ENCODE peak calls at places on chromosomes 4 and X, in four cellular contexts. R is adrenal gland, T is breast epithelium, D is tibial nerve. M is an unnamed sample.

GRCh38 chr4:14520171-14520570 is 482.1 kb upstream of the CPEB2 start:
- DNase-seq in R (no peak), T (no peak), D (no peak), M (no peak)

GRCh38 chr4:7775396-7775795 is 164.3 kb downstream of the AFAP1 start:
- DNase-seq in R (no peak), T (no peak), D (no peak), M (no peak)

GRCh38 chr4:38570647-38571326 is 93.2 kb upstream of the KLF3 start:
- DNase-seq in R (no peak), T (no peak), D (no peak), M (no peak)

GRCh38 chr4:499563-499962 is 553 bp downstream of the PIGG start:
- DNase-seq in R (no peak), T (no peak), D (no peak), M (no peak)

GRCh38 chr4:19982556-19982955 is 269.1 kb upstream of the SLIT2 start:
- DNase-seq in R (no peak), T (no peak), D (no peak), M (no peak)

GRCh38 chr4:54877006-54877405 is 219.2 kb downstream of the KIT start:
- DNase-seq in R (no peak), T (no peak), D (no peak), M (no peak)

GRCh38 chrX:26925088-26925487 is 538.1 kb downstream of the PPP4R3C start:
- DNase-seq in R (no peak), T (no peak), D (no peak), M (no peak)

GRCh38 chrX:40154229-40154852 is 56.6 kb upstream of the BCOR start:
- DNase-seq in R (peak), T (no peak), D (no peak), M (no peak)

GRCh38 chr4:163871078-163871477 is 376.6 kb downstream of the TMA16 start:
- DNase-seq in R (no peak), T (no peak), D (no peak), M (no peak)

GRCh38 chr4:183971938-183972490 is 66.9 kb downstream of the STOX2 start:
- DNase-seq in R (no peak), T (no peak), D (no peak), M (no peak)

GRCh38 chrX:14922437-14922836 is 49.2 kb downstream of the MOSPD2 start:
- DNase-seq in R (peak), T (no peak), D (no peak), M (no peak)

GRCh38 chr4:10743357-10743756 is 58.8 kb upstream of the CLNK start:
- DNase-seq in R (no peak), T (no peak), D (no peak), M (no peak)

GRCh38 chrX:140507223-140507981 is 2.5 kb upstream of the SOX3 start:
- DNase-seq in R (no peak), T (no peak), D (no peak), M (no peak)

GRCh38 chr4:82382756-82383155 is 9.0 kb upstream of the HNRNPD start:
- DNase-seq in R (no peak), T (no peak), D (no peak), M (no peak)

GRCh38 chr4:876780-877179 is 50.9 kb upstream of the CPLX1 start:
- DNase-seq in R (no peak), T (no peak), D (no peak), M (no peak)

GRCh38 chr4:134490863-134491262 is 289.3 kb upstream of the PABPC4L start:
- DNase-seq in R (no peak), T (no peak), D (no peak), M (no peak)

GRCh38 chrX:105876658-105877057 is 54.3 kb downstream of the NRK start:
- DNase-seq in R (no peak), T (no peak), D (no peak), M (no peak)

GRCh38 chr4:147090486-147090885 is 144.8 kb upstream of the TTC29 start:
- DNase-seq in R (no peak), T (no peak), D (no peak), M (no peak)

GRCh38 chr4:83269256-83269655 is 15.3 kb downstream of the COQ2 start:
- DNase-seq in R (no peak), T (no peak), D (no peak), M (no peak)

GRCh38 chrX:19721726-19722370 is 165.6 kb downstream of the SH3KBP1 start:
- DNase-seq in R (no peak), T (no peak), D (no peak), M (no peak)

GRCh38 chrX:155779831-155780230 is 101.3 kb upstream of the VAMP7 start:
- DNase-seq in R (no peak), T (no peak), D (no peak), M (no peak)

DNA sequence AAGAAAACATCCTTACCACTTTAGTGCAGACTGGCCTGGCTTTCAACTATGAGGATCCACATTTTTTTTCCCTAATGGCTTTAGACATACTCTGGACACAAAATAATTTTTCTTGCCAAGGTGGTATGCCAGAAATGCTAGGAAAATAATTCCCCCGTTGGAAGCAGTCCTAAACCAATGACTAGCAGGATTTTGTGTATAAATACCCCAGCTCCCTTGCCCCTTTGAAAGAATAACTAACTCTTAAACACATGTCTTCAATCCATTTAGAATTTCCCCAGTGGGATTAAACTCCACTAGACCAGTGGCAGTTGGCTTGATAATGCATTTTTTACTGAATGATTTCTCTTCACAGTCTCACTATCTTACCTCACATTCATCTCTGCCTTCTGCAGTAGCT is 500.6 kb upstream of the FTHL17 start:
- DNase-seq in R (no peak), T (no peak), D (no peak), M (no peak)
- TF ChIP-seq POLR2A in R (no peak), T (no peak), D (no peak), M (no peak)

GRCh38 chrX:119605739-119606507 is at the start of gene NKRF:
- DNase-seq in R (peak), T (peak), D (peak), M (peak)
- TF ChIP-seq POLR2A in R (peak), T (peak), D (peak), M (peak)

GRCh38 chrX:48521353-48522243 is at the start of gene EBP:
- DNase-seq in R (peak), T (peak), D (peak), M (peak)
- TF ChIP-seq POLR2A in R (no peak), T (peak), D (peak), M (peak)

DNA sequence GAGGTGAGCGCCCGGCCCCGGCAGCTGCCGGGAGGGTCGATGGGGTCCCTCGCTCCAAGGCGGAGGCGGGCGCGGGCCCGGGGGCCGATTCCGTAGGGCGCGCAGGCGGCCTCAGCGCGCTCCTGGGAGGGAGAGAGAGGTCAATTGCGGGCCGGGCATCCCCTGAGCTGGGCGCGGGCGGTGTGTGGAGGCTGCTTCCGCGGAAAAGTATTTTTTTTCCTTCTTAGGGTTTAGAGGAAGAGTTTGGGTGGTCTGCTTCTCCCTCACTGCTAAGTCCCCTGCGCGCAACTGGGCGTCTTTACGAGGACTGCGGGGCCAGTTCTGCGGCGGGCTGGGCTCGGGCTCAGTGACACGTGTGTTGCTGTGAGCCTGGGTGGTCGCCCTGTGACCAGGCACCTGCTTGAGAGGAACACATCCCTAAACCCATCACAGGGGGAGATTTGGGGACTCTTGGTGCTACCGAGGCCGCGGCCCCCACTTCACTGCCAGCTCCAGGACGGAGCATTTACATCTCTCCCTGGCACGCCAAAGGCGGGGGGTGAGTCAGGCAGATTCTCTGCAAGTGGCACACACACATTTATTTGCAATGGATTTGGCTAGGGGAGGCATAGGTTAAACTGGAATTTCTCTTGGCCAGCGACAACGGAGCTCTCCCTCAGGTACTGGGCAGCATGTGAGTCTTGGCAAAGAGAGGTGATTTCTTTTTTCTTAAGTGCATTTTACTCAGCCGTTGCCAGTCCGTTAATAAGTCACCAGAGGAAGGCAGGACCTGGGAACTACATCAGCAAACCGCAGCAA is 151.2 kb upstream of the SLC4A4 start:
- DNase-seq in R (no peak), T (no peak), D (no peak), M (peak)
- TF ChIP-seq POLR2A in R (no peak), T (no peak), D (no peak), M (peak)

DNA sequence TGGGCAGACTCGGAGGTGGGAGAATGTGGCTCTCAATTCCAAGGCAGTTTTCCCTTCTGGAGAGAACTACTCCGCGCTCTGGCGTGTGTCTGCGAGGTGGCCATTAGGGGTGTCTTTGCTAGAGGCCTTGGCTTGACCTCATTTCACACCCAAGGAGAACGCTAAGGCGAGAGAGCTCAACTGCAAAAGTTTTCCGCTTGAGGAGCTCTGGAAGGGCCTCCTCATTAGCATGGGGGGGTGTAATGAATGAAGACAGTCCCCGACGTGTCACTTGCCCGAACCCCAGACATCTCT is 708 bp upstream of the RBPJ start:
- DNase-seq in R (no peak), T (no peak), D (no peak), M (no peak)
- TF ChIP-seq POLR2A in R (no peak), T (no peak), D (no peak), M (no peak)

GRCh38 chr4:169010125-169011023 is at the start of gene CBR4:
- DNase-seq in R (peak), T (peak), D (peak), M (peak)
- TF ChIP-seq POLR2A in R (peak), T (peak), D (peak), M (peak)

DNA sequence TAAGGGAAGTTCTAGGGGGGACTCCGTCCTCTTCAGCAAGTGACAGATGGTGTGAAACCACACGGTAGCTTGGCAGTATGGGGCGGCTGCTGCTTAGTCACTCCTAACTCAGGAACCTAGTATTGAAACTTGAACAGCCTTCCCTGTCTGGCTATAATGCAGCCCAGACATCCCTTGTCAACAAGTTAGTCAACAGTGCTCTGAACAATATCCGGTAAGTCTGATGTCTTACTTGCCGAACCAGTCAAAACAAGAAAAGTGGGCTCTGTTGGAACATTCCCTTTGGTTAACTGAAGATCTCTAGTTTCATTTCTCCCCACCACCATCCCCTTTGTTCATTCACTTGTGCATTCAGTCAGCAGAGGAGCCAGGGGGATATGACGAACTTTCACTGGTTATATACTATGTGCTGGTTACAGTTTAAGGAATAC is 18.7 kb upstream of the CXCL13 start:
- DNase-seq in R (no peak), T (no peak), D (no peak), M (no peak)
- TF ChIP-seq POLR2A in R (no peak), T (no peak), D (no peak), M (no peak)

DNA sequence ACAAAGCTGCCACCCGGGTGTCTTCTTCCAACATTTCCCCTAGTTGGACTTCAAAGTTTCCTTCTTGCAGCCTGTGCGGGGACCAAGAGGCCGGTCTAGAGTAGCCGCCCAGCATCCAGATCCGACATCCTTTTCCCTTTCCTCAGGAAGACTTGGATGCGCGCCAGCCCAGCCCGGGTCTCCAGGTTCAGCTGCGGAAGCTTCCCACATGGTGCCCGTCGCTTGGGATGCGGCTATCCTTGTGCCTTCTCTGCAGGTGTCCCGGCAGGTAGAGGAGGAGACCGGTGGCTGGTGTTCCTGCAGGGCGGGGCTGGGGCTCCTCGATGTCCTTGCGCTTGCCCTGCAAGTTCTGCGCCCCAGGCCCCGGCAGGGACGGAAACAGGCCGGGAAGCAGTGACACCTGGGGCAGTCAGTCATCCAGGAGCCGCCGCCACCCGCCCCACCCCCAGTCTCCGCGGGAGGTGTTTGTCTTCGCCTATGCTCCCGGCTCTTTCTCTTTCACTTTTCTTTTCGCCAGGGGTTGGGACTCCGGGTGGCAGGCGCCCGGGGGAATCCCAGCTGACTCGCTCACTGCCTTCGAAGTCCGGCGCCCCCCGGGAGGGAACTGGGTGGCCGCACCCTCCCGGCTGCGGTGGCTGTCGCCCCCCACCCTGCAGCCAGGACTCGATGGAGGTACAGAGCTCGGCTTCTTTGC is at the start of gene IL15:
- DNase-seq in R (peak), T (peak), D (peak), M (peak)
- TF ChIP-seq POLR2A in R (no peak), T (no peak), D (peak), M (no peak)

GRCh38 chrX:107825698-107826285 is at the start of gene MID2:
- DNase-seq in R (peak), T (peak), D (peak), M (peak)
- TF ChIP-seq POLR2A in R (no peak), T (no peak), D (peak), M (no peak)

M was measured in Peyer's patch.